ENCODE peak calls at places on chromosomes 2 and 18, in ten cellular contexts. I, T, O, J, P, Q, Z, V, E and F are unnamed samples.

GRCh38 chr18:44887227-44887631 is 206.5 kb downstream of the SETBP1 start:
- DNase-seq in I (no peak), T (peak; percentile 74), O (no peak), J (peak; percentile 25), P (no peak), Q (no peak), Z (no peak), V (peak; percentile 79), E (no peak), F (peak; percentile 98)

GRCh38 chr2:10541081-10541480 is 93.0 kb upstream of the ODC1 start:
- DNase-seq in I (no peak), T (no peak), O (no peak), J (no peak), P (no peak), Q (no peak), Z (no peak), V (no peak), E (no peak), F (no peak)

GRCh38 chr2:204321910-204322765 is 223.1 kb upstream of the PARD3B start:
- DNase-seq in I (no peak), T (no peak), O (no peak), J (no peak), P (peak; percentile 61), Q (no peak), Z (no peak), V (peak; percentile 37), E (no peak), F (peak; percentile 47)

GRCh38 chr18:46220116-46220515 is 115.9 kb downstream of the HAUS1 start:
- DNase-seq in I (no peak), T (no peak), O (no peak), J (no peak), P (no peak), Q (no peak), Z (no peak), V (no peak), E (peak; percentile 16), F (no peak)

GRCh38 chr2:96202152-96202856 is 6.3 kb downstream of the STARD7 start:
- DNase-seq in I (no peak), T (no peak), O (no peak), J (no peak), P (no peak), Q (no peak), Z (no peak), V (no peak), E (no peak), F (no peak)

GRCh38 chr2:128654404-128654803 is 335.7 kb upstream of the HS6ST1 start:
- DNase-seq in I (no peak), T (no peak), O (no peak), J (no peak), P (no peak), Q (no peak), Z (peak; percentile 59), V (no peak), E (no peak), F (no peak)

GRCh38 chr18:37575646-37576045 is 10.0 kb upstream of the CELF4 start:
- DNase-seq in I (no peak), T (no peak), O (no peak), J (no peak), P (no peak), Q (peak; percentile 81), Z (no peak), V (no peak), E (no peak), F (no peak)

GRCh38 chr2:203909946-203910476 is 26.6 kb upstream of the ICOS start:
- DNase-seq in I (no peak), T (no peak), O (no peak), J (no peak), P (no peak), Q (no peak), Z (no peak), V (no peak), E (no peak), F (no peak)

GRCh38 chr2:134845719-134846118 is 7.3 kb downstream of the ACMSD start:
- DNase-seq in I (no peak), T (no peak), O (no peak), J (no peak), P (peak; percentile 45), Q (no peak), Z (no peak), V (no peak), E (peak; percentile 58), F (peak; percentile 61)

GRCh38 chr18:37122877-37123276 is 293.9 kb downstream of the KIAA1328 start:
- DNase-seq in I (no peak), T (no peak), O (no peak), J (no peak), P (no peak), Q (no peak), Z (no peak), V (no peak), E (no peak), F (no peak)

GRCh38 chr2:233760043-233760442 is at the start of gene UGT1A1:
- DNase-seq in I (no peak), T (no peak), O (no peak), J (no peak), P (no peak), Q (no peak), Z (no peak), V (no peak), E (no peak), F (no peak)

GRCh38 chr2:172693529-172694185 is 42.0 kb upstream of the RAPGEF4 start:
- DNase-seq in I (no peak), T (no peak), O (no peak), J (no peak), P (no peak), Q (no peak), Z (no peak), V (no peak), E (no peak), F (no peak)

GRCh38 chr2:2573658-2574293 is 242.7 kb upstream of the MYT1L start:
- DNase-seq in I (no peak), T (no peak), O (no peak), J (no peak), P (no peak), Q (no peak), Z (no peak), V (no peak), E (no peak), F (no peak)

GRCh38 chr2:181678033-181678586 is 2.2 kb downstream of the NEUROD1 start:
- DNase-seq in I (peak; percentile 18), T (peak; percentile 76), O (no peak), J (no peak), P (no peak), Q (no peak), Z (peak; percentile 50), V (peak; percentile 5), E (no peak), F (no peak)

GRCh38 chr2:86238354-86238753 is 39.1 kb downstream of the MRPL35 start:
- DNase-seq in I (no peak), T (peak; percentile 76), O (no peak), J (peak; percentile 34), P (no peak), Q (no peak), Z (no peak), V (no peak), E (no peak), F (peak; percentile 11)

GRCh38 chr18:7908686-7909299 is 341.7 kb downstream of the PTPRM start:
- DNase-seq in I (no peak), T (no peak), O (no peak), J (no peak), P (no peak), Q (peak; percentile 63), Z (no peak), V (no peak), E (no peak), F (no peak)

GRCh38 chr2:144583362-144583692 is 63.4 kb upstream of the ZEB2 start:
- DNase-seq in I (no peak), T (no peak), O (no peak), J (no peak), P (no peak), Q (no peak), Z (no peak), V (no peak), E (no peak), F (no peak)

GRCh38 chr2:171034315-171034714 is 105.3 kb downstream of the GORASP2 start:
- DNase-seq in I (no peak), T (no peak), O (no peak), J (no peak), P (no peak), Q (no peak), Z (no peak), V (peak; percentile 29), E (no peak), F (peak; percentile 50)

GRCh38 chr2:40955042-40955441 is 503.2 kb upstream of the SLC8A1 start:
- DNase-seq in I (no peak), T (no peak), O (no peak), J (no peak), P (no peak), Q (no peak), Z (no peak), V (no peak), E (no peak), F (no peak)

GRCh38 chr2:219287569-219288265 is 8.6 kb downstream of the DNAJB2 start:
- DNase-seq in I (no peak), T (no peak), O (no peak), J (no peak), P (no peak), Q (no peak), Z (no peak), V (no peak), E (no peak), F (no peak)

GRCh38 chr2:11155326-11156059 is at the start of gene SLC66A3:
- DNase-seq in I (peak; percentile 94), T (no peak), O (peak; percentile 93), J (peak; percentile 81), P (peak; percentile 59), Q (peak; percentile 88), Z (no peak), V (peak; percentile 39), E (peak; percentile 92), F (peak; percentile 63)

GRCh38 chr2:120134263-120134662 is 88.9 kb downstream of the TMEM185B start:
- DNase-seq in I (no peak), T (no peak), O (no peak), J (no peak), P (peak; percentile 86), Q (no peak), Z (no peak), V (peak; percentile 85), E (peak; percentile 60), F (peak; percentile 93)

GRCh38 chr2:105237045-105237765 is 4.3 kb upstream of the GPR45 start:
- DNase-seq in I (no peak), T (no peak), O (no peak), J (no peak), P (no peak), Q (no peak), Z (no peak), V (no peak), E (no peak), F (no peak)

GRCh38 chr2:163302141-163302540 is 433.7 kb downstream of the FIGN start:
- DNase-seq in I (no peak), T (no peak), O (no peak), J (no peak), P (no peak), Q (no peak), Z (no peak), V (no peak), E (no peak), F (no peak)

GRCh38 chr2:11585071-11585470 is 51.2 kb downstream of the GREB1 start:
- DNase-seq in I (no peak), T (no peak), O (no peak), J (no peak), P (no peak), Q (no peak), Z (no peak), V (no peak), E (no peak), F (no peak)

GRCh38 chr2:158357122-158357521 is 99.4 kb downstream of the CCDC148 start:
- DNase-seq in I (no peak), T (no peak), O (no peak), J (no peak), P (no peak), Q (no peak), Z (no peak), V (no peak), E (no peak), F (no peak)